ENCODE peak calls at places on chromosomes 7 and 10, in ten cellular contexts. One of them, this sample, is unnamed.

GRCh38 chr10:117441366-117441765 is 66.1 kb upstream of the PDZD8 start:
- DNase-seq in endothelial cell: no peak
- DNase-seq in fibroblast of pulmonary artery: no peak
- DNase-seq in left lung: no peak
- DNase-seq in A673: no peak
- DNase-seq in CD4-positive, alpha-beta T cell: no peak
- DNase-seq in body of pancreas: no peak
- DNase-seq in testis: no peak
- DNase-seq in psoas muscle: no peak
- DNase-seq in RWPE1: no peak
- DNase-seq in this sample: no peak

GRCh38 chr7:110940756-110941155 is 150.2 kb upstream of the LRRN3 start:
- DNase-seq in endothelial cell: no peak
- DNase-seq in fibroblast of pulmonary artery: no peak
- DNase-seq in left lung: no peak
- DNase-seq in A673: no peak
- DNase-seq in CD4-positive, alpha-beta T cell: no peak
- DNase-seq in body of pancreas: no peak
- DNase-seq in testis: no peak
- DNase-seq in psoas muscle: no peak
- DNase-seq in RWPE1: no peak
- DNase-seq in this sample: no peak

GRCh38 chr10:75605096-75605495 is 173.7 kb downstream of the LRMDA start:
- DNase-seq in endothelial cell: no peak
- DNase-seq in fibroblast of pulmonary artery: no peak
- DNase-seq in left lung: no peak
- DNase-seq in A673: no peak
- DNase-seq in CD4-positive, alpha-beta T cell: no peak
- DNase-seq in body of pancreas: no peak
- DNase-seq in testis: no peak
- DNase-seq in psoas muscle: no peak
- DNase-seq in RWPE1: no peak
- DNase-seq in this sample: no peak

GRCh38 chr7:105800442-105800841 is 76.0 kb downstream of the ATXN7L1 start:
- DNase-seq in endothelial cell: no peak
- DNase-seq in fibroblast of pulmonary artery: peak; percentile 31
- DNase-seq in left lung: no peak
- DNase-seq in A673: no peak
- DNase-seq in CD4-positive, alpha-beta T cell: no peak
- DNase-seq in body of pancreas: no peak
- DNase-seq in testis: no peak
- DNase-seq in psoas muscle: no peak
- DNase-seq in RWPE1: no peak
- DNase-seq in this sample: no peak

GRCh38 chr10:78944658-78945333 is 124.0 kb upstream of the ZMIZ1 start:
- DNase-seq in endothelial cell: no peak
- DNase-seq in fibroblast of pulmonary artery: peak; percentile 96
- DNase-seq in left lung: peak; percentile 55
- DNase-seq in A673: no peak
- DNase-seq in CD4-positive, alpha-beta T cell: no peak
- DNase-seq in body of pancreas: peak; percentile 33
- DNase-seq in testis: peak; percentile 74
- DNase-seq in psoas muscle: peak; percentile 67
- DNase-seq in RWPE1: no peak
- DNase-seq in this sample: no peak

GRCh38 chr10:30355601-30356000 is 6.5 kb upstream of the MTPAP start:
- DNase-seq in endothelial cell: no peak
- DNase-seq in fibroblast of pulmonary artery: no peak
- DNase-seq in left lung: no peak
- DNase-seq in A673: no peak
- DNase-seq in CD4-positive, alpha-beta T cell: no peak
- DNase-seq in body of pancreas: no peak
- DNase-seq in testis: no peak
- DNase-seq in psoas muscle: no peak
- DNase-seq in RWPE1: no peak
- DNase-seq in this sample: no peak

GRCh38 chr7:20365486-20365885 is 34.8 kb downstream of the ITGB8 start:
- DNase-seq in endothelial cell: no peak
- DNase-seq in fibroblast of pulmonary artery: peak; percentile 49
- DNase-seq in left lung: no peak
- DNase-seq in A673: no peak
- DNase-seq in CD4-positive, alpha-beta T cell: no peak
- DNase-seq in body of pancreas: no peak
- DNase-seq in testis: no peak
- DNase-seq in psoas muscle: no peak
- DNase-seq in RWPE1: peak; percentile 28
- DNase-seq in this sample: no peak

GRCh38 chr10:218753-219152 is 83.5 kb downstream of the ZMYND11 start:
- DNase-seq in endothelial cell: no peak
- DNase-seq in fibroblast of pulmonary artery: no peak
- DNase-seq in left lung: no peak
- DNase-seq in A673: no peak
- DNase-seq in CD4-positive, alpha-beta T cell: no peak
- DNase-seq in body of pancreas: no peak
- DNase-seq in testis: no peak
- DNase-seq in psoas muscle: no peak
- DNase-seq in RWPE1: no peak
- DNase-seq in this sample: no peak

GRCh38 chr10:88922041-88922440 is 30.5 kb downstream of the ACTA2 start:
- DNase-seq in endothelial cell: no peak
- DNase-seq in fibroblast of pulmonary artery: no peak
- DNase-seq in left lung: no peak
- DNase-seq in A673: no peak
- DNase-seq in CD4-positive, alpha-beta T cell: no peak
- DNase-seq in body of pancreas: no peak
- DNase-seq in testis: no peak
- DNase-seq in psoas muscle: no peak
- DNase-seq in RWPE1: no peak
- DNase-seq in this sample: no peak

GRCh38 chr10:61612009-61612408 is 50.7 kb upstream of the CABCOCO1 start:
- DNase-seq in endothelial cell: no peak
- DNase-seq in fibroblast of pulmonary artery: no peak
- DNase-seq in left lung: no peak
- DNase-seq in A673: no peak
- DNase-seq in CD4-positive, alpha-beta T cell: no peak
- DNase-seq in body of pancreas: peak; percentile 30
- DNase-seq in testis: peak; percentile 32
- DNase-seq in psoas muscle: peak; percentile 42
- DNase-seq in RWPE1: no peak
- DNase-seq in this sample: no peak

GRCh38 chr10:23516530-23516929 is 77.7 kb downstream of the OTUD1 start:
- DNase-seq in endothelial cell: peak; percentile 11
- DNase-seq in fibroblast of pulmonary artery: peak; percentile 35
- DNase-seq in left lung: no peak
- DNase-seq in A673: peak; percentile 61
- DNase-seq in CD4-positive, alpha-beta T cell: no peak
- DNase-seq in body of pancreas: no peak
- DNase-seq in testis: no peak
- DNase-seq in psoas muscle: no peak
- DNase-seq in RWPE1: peak; percentile 31
- DNase-seq in this sample: peak; percentile 12

GRCh38 chr7:116169060-116169459 is 41.3 kb upstream of the TES start:
- DNase-seq in endothelial cell: no peak
- DNase-seq in fibroblast of pulmonary artery: peak; percentile 47
- DNase-seq in left lung: no peak
- DNase-seq in A673: no peak
- DNase-seq in CD4-positive, alpha-beta T cell: no peak
- DNase-seq in body of pancreas: no peak
- DNase-seq in testis: no peak
- DNase-seq in psoas muscle: no peak
- DNase-seq in RWPE1: no peak
- DNase-seq in this sample: peak; percentile 16

GRCh38 chr7:57211428-57212100 is 79.3 kb upstream of the ZNF479 start:
- DNase-seq in endothelial cell: no peak
- DNase-seq in fibroblast of pulmonary artery: no peak
- DNase-seq in left lung: peak; percentile 26
- DNase-seq in A673: no peak
- DNase-seq in CD4-positive, alpha-beta T cell: no peak
- DNase-seq in body of pancreas: no peak
- DNase-seq in testis: no peak
- DNase-seq in psoas muscle: no peak
- DNase-seq in RWPE1: no peak
- DNase-seq in this sample: no peak

GRCh38 chr10:122304054-122304579 is 33.0 kb downstream of the BTBD16 start:
- DNase-seq in endothelial cell: no peak
- DNase-seq in fibroblast of pulmonary artery: no peak
- DNase-seq in left lung: no peak
- DNase-seq in A673: no peak
- DNase-seq in CD4-positive, alpha-beta T cell: no peak
- DNase-seq in body of pancreas: no peak
- DNase-seq in testis: no peak
- DNase-seq in psoas muscle: no peak
- DNase-seq in RWPE1: no peak
- DNase-seq in this sample: no peak
- TF ChIP-seq CTCF in endothelial cell: no peak
- TF ChIP-seq CTCF in fibroblast of pulmonary artery: no peak
- TF ChIP-seq CTCF in left lung: no peak
- TF ChIP-seq CTCF in A673: no peak
- TF ChIP-seq CTCF in CD4-positive, alpha-beta T cell: no peak
- TF ChIP-seq CTCF in body of pancreas: no peak
- TF ChIP-seq CTCF in testis: no peak
- TF ChIP-seq CTCF in psoas muscle: no peak
- TF ChIP-seq CTCF in RWPE1: no peak
- TF ChIP-seq CTCF in this sample: no peak

DNA sequence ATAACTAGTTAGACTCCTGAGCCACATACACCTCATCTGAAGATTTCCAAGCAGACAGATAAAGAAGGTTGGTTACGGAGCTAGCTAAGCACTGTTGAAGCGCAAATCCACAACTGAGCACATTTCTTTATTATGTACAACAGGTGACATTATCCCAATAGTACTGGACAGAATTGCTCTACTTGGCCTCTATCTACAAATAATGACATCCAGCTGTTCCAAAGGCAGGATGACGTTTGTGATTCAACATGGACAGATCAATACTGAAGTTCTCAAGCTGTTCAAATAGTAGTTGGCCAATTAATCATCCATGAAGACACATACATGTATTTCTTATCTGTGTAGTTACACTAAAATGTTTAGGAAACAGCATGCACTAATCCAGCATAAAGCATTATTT is 101.0 kb downstream of the UBE2H start:
- DNase-seq in endothelial cell: no peak
- DNase-seq in fibroblast of pulmonary artery: no peak
- DNase-seq in left lung: no peak
- DNase-seq in A673: no peak
- DNase-seq in CD4-positive, alpha-beta T cell: no peak
- DNase-seq in body of pancreas: peak; percentile 54
- DNase-seq in testis: no peak
- DNase-seq in psoas muscle: no peak
- DNase-seq in RWPE1: no peak
- DNase-seq in this sample: no peak
- TF ChIP-seq CTCF in endothelial cell: no peak
- TF ChIP-seq CTCF in fibroblast of pulmonary artery: no peak
- TF ChIP-seq CTCF in left lung: no peak
- TF ChIP-seq CTCF in A673: no peak
- TF ChIP-seq CTCF in CD4-positive, alpha-beta T cell: no peak
- TF ChIP-seq CTCF in body of pancreas: no peak
- TF ChIP-seq CTCF in testis: no peak
- TF ChIP-seq CTCF in psoas muscle: no peak
- TF ChIP-seq CTCF in RWPE1: no peak
- TF ChIP-seq CTCF in this sample: no peak

DNA sequence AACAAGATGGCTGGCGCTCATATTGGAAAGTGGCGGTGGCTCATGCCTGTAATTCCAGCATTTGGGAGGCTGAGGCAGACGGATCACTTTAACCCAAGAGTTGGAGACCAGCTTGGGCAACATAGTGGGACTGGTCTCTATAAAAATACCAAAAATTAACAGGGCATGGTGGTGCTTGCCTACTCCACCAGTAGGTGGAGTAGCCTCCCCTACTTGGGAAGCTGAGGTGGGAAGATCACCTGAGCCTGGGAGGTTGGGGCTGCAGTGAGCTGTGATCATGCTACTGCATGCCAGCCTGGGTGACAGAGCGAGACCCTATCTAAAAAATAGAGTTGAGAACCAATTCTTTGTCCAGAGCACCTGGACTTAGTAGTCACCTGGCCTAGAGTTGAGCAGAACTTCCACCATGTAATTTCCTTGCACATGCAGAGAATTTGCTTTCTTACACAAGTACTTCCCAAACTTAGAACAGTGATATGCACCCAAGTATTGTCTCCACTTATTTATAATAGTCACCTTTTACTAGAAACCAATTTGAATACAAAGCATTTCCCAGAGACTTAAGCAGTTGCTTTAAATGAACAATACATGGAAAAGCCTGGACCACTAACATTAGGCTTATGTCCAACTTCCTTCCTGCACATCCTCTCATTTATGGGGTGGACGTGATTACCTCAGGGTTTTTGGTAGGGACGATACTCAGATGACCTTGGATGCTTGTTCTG is 15.9 kb downstream of the LAMB4 start:
- DNase-seq in endothelial cell: peak; percentile 25
- DNase-seq in fibroblast of pulmonary artery: peak; percentile 15
- DNase-seq in left lung: no peak
- DNase-seq in A673: peak; percentile 25
- DNase-seq in CD4-positive, alpha-beta T cell: no peak
- DNase-seq in body of pancreas: peak; percentile 38
- DNase-seq in testis: no peak
- DNase-seq in psoas muscle: no peak
- DNase-seq in RWPE1: no peak
- DNase-seq in this sample: peak; percentile 19
- TF ChIP-seq CTCF in endothelial cell: peak; percentile 80
- TF ChIP-seq CTCF in fibroblast of pulmonary artery: peak; percentile 53
- TF ChIP-seq CTCF in left lung: no peak
- TF ChIP-seq CTCF in A673: peak; percentile 75
- TF ChIP-seq CTCF in CD4-positive, alpha-beta T cell: peak; percentile 41
- TF ChIP-seq CTCF in body of pancreas: no peak
- TF ChIP-seq CTCF in testis: no peak
- TF ChIP-seq CTCF in psoas muscle: no peak
- TF ChIP-seq CTCF in RWPE1: peak; percentile 26
- TF ChIP-seq CTCF in this sample: peak; percentile 58

GRCh38 chr7:155845226-155845625 is 33.0 kb upstream of the SHH start:
- DNase-seq in endothelial cell: no peak
- DNase-seq in fibroblast of pulmonary artery: no peak
- DNase-seq in left lung: no peak
- DNase-seq in A673: no peak
- DNase-seq in CD4-positive, alpha-beta T cell: no peak
- DNase-seq in body of pancreas: no peak
- DNase-seq in testis: no peak
- DNase-seq in psoas muscle: no peak
- DNase-seq in RWPE1: no peak
- DNase-seq in this sample: no peak

GRCh38 chr7:155843426-155844018 is 31.3 kb upstream of the SHH start:
- DNase-seq in endothelial cell: no peak
- DNase-seq in fibroblast of pulmonary artery: no peak
- DNase-seq in left lung: no peak
- DNase-seq in A673: no peak
- DNase-seq in CD4-positive, alpha-beta T cell: no peak
- DNase-seq in body of pancreas: no peak
- DNase-seq in testis: no peak
- DNase-seq in psoas muscle: no peak
- DNase-seq in RWPE1: no peak
- DNase-seq in this sample: no peak

GRCh38 chr7:155844526-155844925 is 32.3 kb upstream of the SHH start:
- DNase-seq in endothelial cell: no peak
- DNase-seq in fibroblast of pulmonary artery: no peak
- DNase-seq in left lung: no peak
- DNase-seq in A673: no peak
- DNase-seq in CD4-positive, alpha-beta T cell: no peak
- DNase-seq in body of pancreas: no peak
- DNase-seq in testis: no peak
- DNase-seq in psoas muscle: no peak
- DNase-seq in RWPE1: no peak
- DNase-seq in this sample: no peak

GRCh38 chr7:155842496-155843265 is 30.4 kb upstream of the SHH start:
- DNase-seq in endothelial cell: no peak
- DNase-seq in fibroblast of pulmonary artery: no peak
- DNase-seq in left lung: no peak
- DNase-seq in A673: no peak
- DNase-seq in CD4-positive, alpha-beta T cell: no peak
- DNase-seq in body of pancreas: no peak
- DNase-seq in testis: no peak
- DNase-seq in psoas muscle: no peak
- DNase-seq in RWPE1: no peak
- DNase-seq in this sample: no peak

GRCh38 chr7:155844019-155844453 is 31.8 kb upstream of the SHH start:
- DNase-seq in endothelial cell: no peak
- DNase-seq in fibroblast of pulmonary artery: no peak
- DNase-seq in left lung: peak; percentile 84
- DNase-seq in A673: no peak
- DNase-seq in CD4-positive, alpha-beta T cell: no peak
- DNase-seq in body of pancreas: peak; percentile 69
- DNase-seq in testis: no peak
- DNase-seq in psoas muscle: no peak
- DNase-seq in RWPE1: no peak
- DNase-seq in this sample: peak; percentile 96
- TF ChIP-seq CTCF in endothelial cell: no peak
- TF ChIP-seq CTCF in fibroblast of pulmonary artery: no peak
- TF ChIP-seq CTCF in left lung: no peak
- TF ChIP-seq CTCF in A673: no peak
- TF ChIP-seq CTCF in CD4-positive, alpha-beta T cell: no peak
- TF ChIP-seq CTCF in body of pancreas: no peak
- TF ChIP-seq CTCF in testis: no peak
- TF ChIP-seq CTCF in psoas muscle: no peak
- TF ChIP-seq CTCF in RWPE1: no peak
- TF ChIP-seq CTCF in this sample: no peak